ENCODE peak calls at places on chromosomes 13 and 19, in ten cellular contexts. B is HepG2, M is WTC11, A is GM20000, U is AG04450, E is A549, J is omental fat pad, P is cardiac fibroblast, Z is neural crest cell, L is Caco-2. I is an unnamed sample.

GRCh38 chr13:29569253-29570057 is 26.0 kb downstream of the SLC7A1 start:
- DNase-seq in E (no peak), A (no peak), L (no peak), J (no peak), U (no peak), M (no peak), B (peak; percentile 44), P (no peak), Z (no peak), I (no peak)

GRCh38 chr13:24033527-24034302 is 126.8 kb upstream of the SPATA13 start:
- DNase-seq in J (no peak), Z (no peak), P (peak; percentile 48), L (no peak), A (no peak), E (no peak), B (no peak), U (peak; percentile 88), M (no peak), I (no peak)

GRCh38 chr13:73140804-73141203 is 82.0 kb downstream of the KLF5 start:
- DNase-seq in M (no peak), B (no peak), Z (no peak), L (no peak), U (no peak), P (no peak), E (no peak), A (no peak), J (no peak), I (no peak)

GRCh38 chr19:40147693-40148347 is 43.4 kb upstream of the MAP3K10 start:
- DNase-seq in J (no peak), E (peak; percentile 46), B (no peak), L (no peak), M (peak; percentile 8), U (peak; percentile 38), Z (no peak), P (peak; percentile 79), A (no peak), I (no peak)

GRCh38 chr13:27037171-27037570 is 134.4 kb downstream of the USP12 start:
- DNase-seq in B (no peak), E (no peak), P (no peak), J (no peak), Z (no peak), M (no peak), L (no peak), U (no peak), A (no peak), I (no peak)

GRCh38 chr13:100176781-100177389 is 88.0 kb downstream of the PCCA start:
- DNase-seq in A (no peak), B (no peak), M (no peak), J (no peak), L (no peak), Z (no peak), U (peak; percentile 11), E (no peak), P (peak; percentile 83), I (no peak)

GRCh38 chr19:39843919-39844793 is 2.0 kb downstream of the FBL start:
- DNase-seq in B (peak; percentile 51), Z (no peak), M (no peak), P (peak; percentile 71), U (peak; percentile 15), L (peak; percentile 60), J (no peak), A (peak; percentile 68), E (peak; percentile 79), I (peak; percentile 50)

GRCh38 chr19:55341191-55342043 is 1.7 kb downstream of the KMT5C start:
- DNase-seq in J (peak; percentile 49), Z (peak; percentile 50), U (no peak), E (peak; percentile 71), A (peak; percentile 94), P (peak; percentile 43), B (peak; percentile 40), M (peak; percentile 83), L (peak; percentile 84), I (peak; percentile 91)

GRCh38 chr19:58059681-58060080 is 599 bp downstream of the ZNF135 start:
- DNase-seq in A (no peak), L (no peak), P (no peak), U (no peak), E (no peak), M (no peak), Z (no peak), J (no peak), B (no peak), I (no peak)

GRCh38 chr19:13718733-13719132 is 45.6 kb upstream of the MRI1 start:
- DNase-seq in Z (no peak), B (no peak), A (no peak), L (peak; percentile 12), E (peak; percentile 65), J (no peak), M (peak; percentile 36), P (peak; percentile 71), U (peak; percentile 36), I (no peak)

GRCh38 chr13:20058476-20058875 is 99.9 kb downstream of the ZMYM2 start:
- DNase-seq in U (no peak), M (no peak), L (no peak), J (no peak), B (no peak), E (no peak), Z (no peak), A (no peak), P (no peak), I (no peak)

GRCh38 chr13:78601124-78601885 is 2.0 kb downstream of the POU4F1 start:
- DNase-seq in B (no peak), J (no peak), L (no peak), M (peak; percentile 54), P (no peak), A (peak; percentile 52), U (no peak), Z (no peak), E (no peak), I (no peak)

GRCh38 chr19:3061214-3062161 is 807 bp downstream of the TLE5 start:
- DNase-seq in Z (no peak), P (peak; percentile 25), A (peak; percentile 92), U (no peak), B (no peak), J (no peak), M (no peak), L (no peak), E (no peak), I (peak; percentile 81)

GRCh38 chr19:33296473-33297060 is 5.8 kb downstream of the CEBPA start:
- DNase-seq in Z (no peak), P (no peak), U (no peak), J (no peak), A (no peak), M (no peak), L (no peak), E (no peak), B (no peak), I (no peak)

GRCh38 chr13:59533561-59534337 is 630.0 kb downstream of the DIAPH3 start:
- DNase-seq in E (peak; percentile 7), M (no peak), P (peak; percentile 47), L (no peak), Z (no peak), B (peak; percentile 12), J (no peak), A (no peak), U (no peak), I (no peak)

DNA sequence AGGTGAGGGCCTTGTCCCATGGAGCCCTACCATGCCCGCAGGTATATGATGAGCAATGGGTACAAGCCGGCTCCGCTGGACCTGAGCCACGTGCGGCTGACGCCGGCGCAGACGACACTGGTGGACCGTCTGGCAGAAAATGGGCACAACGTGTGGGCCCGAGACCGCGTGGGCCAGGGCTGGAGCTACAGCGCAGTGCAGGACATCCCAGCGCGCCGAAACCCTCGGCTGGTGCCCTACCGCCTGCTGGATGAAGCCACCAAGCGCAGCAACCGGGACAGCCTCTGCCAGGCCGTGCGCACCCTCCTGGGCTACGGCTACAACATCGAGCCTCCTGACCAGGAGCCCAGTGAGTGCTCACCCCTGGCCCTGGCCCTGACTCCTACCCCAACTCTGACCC is 32.6 kb downstream of the RYR1 start:
- DNase-seq in M (no peak), E (no peak), A (no peak), P (no peak), B (no peak), U (no peak), L (no peak), Z (no peak), J (no peak), I (no peak)
- TF ChIP-seq CTCF in M (no peak), E (no peak), A (no peak), P (no peak), B (no peak), U (no peak), L (no peak), Z (no peak), J (no peak), I (no peak)

DNA sequence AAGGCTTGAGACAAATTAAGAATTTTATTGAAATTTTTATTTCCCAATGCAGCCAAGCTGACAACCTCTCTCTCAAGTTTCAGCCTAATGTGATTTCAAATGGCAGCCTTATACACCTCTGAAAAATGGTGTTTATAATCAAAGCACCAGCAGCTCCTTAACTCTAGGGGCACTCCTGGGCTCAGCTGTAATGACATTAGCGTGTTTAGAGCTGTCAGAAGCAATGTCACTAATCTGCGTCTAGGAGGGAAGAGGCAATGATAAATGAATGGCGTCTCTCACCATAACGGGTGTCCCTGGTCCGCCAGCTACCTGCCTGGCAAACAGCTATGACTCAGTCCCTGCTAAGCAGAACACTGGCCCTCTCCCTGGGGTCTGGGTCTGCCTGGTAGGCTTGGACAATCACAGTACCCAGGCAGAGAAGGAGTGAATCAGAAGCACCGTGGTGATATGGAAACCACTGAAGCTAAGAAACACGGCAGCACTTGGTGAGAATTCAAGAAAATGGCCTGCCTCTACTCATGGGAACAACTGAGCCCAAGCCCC is 131.8 kb upstream of the VSTM2B start:
- DNase-seq in M (no peak), P (no peak), J (no peak), U (no peak), A (no peak), L (no peak), B (no peak), E (no peak), Z (no peak), I (no peak)
- TF ChIP-seq CTCF in M (no peak), P (no peak), J (no peak), U (no peak), A (no peak), L (no peak), B (no peak), E (no peak), Z (peak; percentile 30), I (no peak)

GRCh38 chr13:35744566-35745203 is 268.2 kb upstream of the MAB21L1 start:
- DNase-seq in J (no peak), L (no peak), Z (no peak), M (no peak), E (no peak), A (no peak), U (no peak), B (no peak), P (no peak), I (no peak)
- TF ChIP-seq CTCF in J (no peak), L (no peak), Z (no peak), M (no peak), E (no peak), A (no peak), U (no peak), B (no peak), P (no peak), I (no peak)

DNA sequence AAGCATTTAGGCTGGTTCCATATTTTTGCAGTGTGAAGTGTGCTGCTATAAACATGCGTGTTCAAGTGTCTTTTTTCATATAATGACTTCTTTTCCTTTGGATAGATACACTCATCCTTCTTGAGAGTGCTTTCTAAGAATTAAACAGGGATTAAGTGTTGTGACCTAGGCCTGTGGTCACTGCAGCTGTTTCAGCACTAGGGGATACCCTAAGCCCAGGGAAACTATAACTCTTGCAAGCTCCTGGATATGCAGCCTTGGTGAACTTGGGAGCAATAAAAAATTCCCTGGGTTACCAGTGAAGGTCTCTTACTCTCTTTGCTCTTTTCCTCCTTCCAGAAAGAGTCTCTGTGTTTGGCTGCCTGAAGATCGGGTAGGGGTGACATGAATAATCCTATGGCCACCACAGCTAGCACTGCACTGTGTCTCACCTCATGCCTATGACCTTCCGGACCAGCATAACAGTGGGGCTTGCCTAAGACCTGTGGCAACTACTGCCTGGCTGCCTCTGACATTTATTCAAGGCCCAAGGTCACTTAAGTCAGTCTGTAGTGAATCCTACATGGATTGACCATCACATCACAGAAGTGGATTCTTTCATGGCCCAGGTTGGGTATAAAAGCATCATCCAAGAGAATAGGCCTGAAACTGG is 799.7 kb downstream of the DACH1 start:
- DNase-seq in Z (no peak), B (peak; percentile 0), E (peak; percentile 0), U (no peak), P (no peak), A (no peak), L (peak; percentile 28), J (no peak), M (no peak), I (no peak)
- TF ChIP-seq CTCF in Z (peak; percentile 27), B (no peak), E (no peak), U (no peak), P (no peak), A (no peak), L (peak; percentile 46), J (no peak), M (no peak), I (no peak)